ENCODE peak calls at places on chromosomes 4 and X, in five cellular contexts. One of them, this sample, is unnamed.
A peak's percentile ranks its signal among the peaks of the same experiment; 100 is the strongest.

GRCh38 chr4:74537459-74537858 is 92.5 kb downstream of the AREG start:
- DNase-seq in substantia nigra: no peak
- DNase-seq in ACHN: peak; percentile 40
- DNase-seq in NCI-H82: no peak
- DNase-seq in amygdala: no peak
- DNase-seq in this sample: no peak

GRCh38 chr4:86013623-86014022 is 346.2 kb downstream of the MAPK10 start:
- DNase-seq in NCI-H82: no peak
- DNase-seq in substantia nigra: no peak
- DNase-seq in ACHN: no peak
- DNase-seq in amygdala: no peak
- DNase-seq in this sample: no peak

GRCh38 chr4:70660106-70660505 is 6.2 kb downstream of the JCHAIN start:
- DNase-seq in substantia nigra: no peak
- DNase-seq in amygdala: no peak
- DNase-seq in ACHN: no peak
- DNase-seq in NCI-H82: no peak
- DNase-seq in this sample: no peak

GRCh38 chrX:71253253-71254091 is 468 bp downstream of the ZMYM3 start:
- DNase-seq in amygdala: no peak
- DNase-seq in ACHN: peak; percentile 34
- DNase-seq in NCI-H82: peak; percentile 76
- DNase-seq in substantia nigra: no peak
- DNase-seq in this sample: peak; percentile 4

GRCh38 chrX:103941201-103941975 is 21.0 kb upstream of the TMSB15B start:
- DNase-seq in substantia nigra: no peak
- DNase-seq in ACHN: peak; percentile 28
- DNase-seq in amygdala: no peak
- DNase-seq in NCI-H82: peak; percentile 49
- DNase-seq in this sample: no peak

GRCh38 chrX:10098235-10098819 is 58.4 kb upstream of the CLCN4 start:
- DNase-seq in ACHN: no peak
- DNase-seq in amygdala: no peak
- DNase-seq in substantia nigra: no peak
- DNase-seq in NCI-H82: no peak
- DNase-seq in this sample: no peak

GRCh38 chrX:2330910-2331309 is 169.9 kb downstream of the DHRSX start:
- DNase-seq in NCI-H82: no peak
- DNase-seq in amygdala: no peak
- DNase-seq in substantia nigra: no peak
- DNase-seq in ACHN: no peak
- DNase-seq in this sample: no peak

GRCh38 chrX:110086916-110087484 is 84.1 kb downstream of the TMEM164 start:
- DNase-seq in substantia nigra: no peak
- DNase-seq in ACHN: peak; percentile 70
- DNase-seq in amygdala: no peak
- DNase-seq in NCI-H82: peak; percentile 8
- DNase-seq in this sample: no peak

GRCh38 chrX:97009391-97009790 is 125.7 kb downstream of the RPA4 start:
- DNase-seq in NCI-H82: no peak
- DNase-seq in amygdala: no peak
- DNase-seq in ACHN: no peak
- DNase-seq in substantia nigra: no peak
- DNase-seq in this sample: no peak

GRCh38 chr4:59195867-59196266 is 2004.3 kb upstream of the ADGRL3 start:
- DNase-seq in NCI-H82: no peak
- DNase-seq in ACHN: no peak
- DNase-seq in substantia nigra: no peak
- DNase-seq in amygdala: no peak
- DNase-seq in this sample: no peak

GRCh38 chr4:98290511-98290910 is 29.3 kb downstream of the RAP1GDS1 start:
- DNase-seq in NCI-H82: no peak
- DNase-seq in ACHN: peak; percentile 19
- DNase-seq in amygdala: no peak
- DNase-seq in substantia nigra: no peak
- DNase-seq in this sample: no peak

GRCh38 chrX:72705111-72705510 is 9.0 kb downstream of the PHKA1 start:
- DNase-seq in NCI-H82: no peak
- DNase-seq in amygdala: no peak
- DNase-seq in ACHN: no peak
- DNase-seq in substantia nigra: no peak
- DNase-seq in this sample: no peak

GRCh38 chr4:186723207-186724047 is at the start of gene FAT1:
- DNase-seq in NCI-H82: no peak
- DNase-seq in ACHN: peak; percentile 71
- DNase-seq in substantia nigra: peak; percentile 17
- DNase-seq in amygdala: no peak
- DNase-seq in this sample: peak; percentile 29

GRCh38 chr4:10460313-10461047 is 3.3 kb upstream of the ZNF518B start:
- DNase-seq in NCI-H82: no peak
- DNase-seq in substantia nigra: no peak
- DNase-seq in ACHN: no peak
- DNase-seq in amygdala: no peak
- DNase-seq in this sample: no peak

GRCh38 chrX:17680732-17681413 is 56.4 kb upstream of the SCML1 start:
- DNase-seq in ACHN: no peak
- DNase-seq in amygdala: no peak
- DNase-seq in NCI-H82: no peak
- DNase-seq in substantia nigra: no peak
- DNase-seq in this sample: no peak

GRCh38 chr4:114601304-114602052 is 2.9 kb downstream of the UGT8 start:
- DNase-seq in amygdala: peak; percentile 1
- DNase-seq in NCI-H82: no peak
- DNase-seq in substantia nigra: no peak
- DNase-seq in ACHN: no peak
- DNase-seq in this sample: no peak

GRCh38 chrX:72121381-72121780 is 10.3 kb downstream of the RTL5 start:
- DNase-seq in NCI-H82: no peak
- DNase-seq in ACHN: peak; percentile 37
- DNase-seq in substantia nigra: no peak
- DNase-seq in amygdala: no peak
- DNase-seq in this sample: peak; percentile 4

GRCh38 chrX:134764202-134764785 is 106.0 kb upstream of the PLAC1 start:
- DNase-seq in amygdala: no peak
- DNase-seq in ACHN: peak; percentile 29
- DNase-seq in NCI-H82: peak; percentile 74
- DNase-seq in substantia nigra: no peak
- DNase-seq in this sample: no peak

GRCh38 chrX:85429066-85429465 is 49.6 kb upstream of the POF1B start:
- DNase-seq in amygdala: no peak
- DNase-seq in substantia nigra: no peak
- DNase-seq in NCI-H82: no peak
- DNase-seq in ACHN: no peak
- DNase-seq in this sample: no peak

GRCh38 chr4:24765331-24765990 is 29.9 kb upstream of the SOD3 start:
- DNase-seq in amygdala: no peak
- DNase-seq in ACHN: no peak
- DNase-seq in NCI-H82: peak; percentile 1
- DNase-seq in substantia nigra: no peak
- DNase-seq in this sample: no peak

GRCh38 chr4:38993683-38994082 is 38.5 kb downstream of the TMEM156 start:
- DNase-seq in substantia nigra: no peak
- DNase-seq in amygdala: no peak
- DNase-seq in ACHN: peak; percentile 9
- DNase-seq in NCI-H82: no peak
- DNase-seq in this sample: no peak

GRCh38 chrX:142036111-142036510 is 132.4 kb downstream of the MAGEC1 start:
- DNase-seq in ACHN: no peak
- DNase-seq in NCI-H82: no peak
- DNase-seq in amygdala: no peak
- DNase-seq in substantia nigra: no peak
- DNase-seq in this sample: no peak

GRCh38 chr4:96913437-96914075 is 1073.7 kb downstream of the PDHA2 start:
- DNase-seq in substantia nigra: no peak
- DNase-seq in NCI-H82: peak; percentile 65
- DNase-seq in ACHN: no peak
- DNase-seq in amygdala: no peak
- DNase-seq in this sample: no peak

GRCh38 chrX:69605521-69605920 is 10.4 kb upstream of the EDA start:
- DNase-seq in amygdala: no peak
- DNase-seq in ACHN: no peak
- DNase-seq in substantia nigra: no peak
- DNase-seq in NCI-H82: no peak
- DNase-seq in this sample: no peak

GRCh38 chr4:116055857-116056827 is 942.7 kb upstream of the NDST4 start:
- DNase-seq in ACHN: peak; percentile 32
- DNase-seq in substantia nigra: no peak
- DNase-seq in NCI-H82: peak; percentile 7
- DNase-seq in amygdala: no peak
- DNase-seq in this sample: no peak

GRCh38 chrX:69237228-69237627 is 72.0 kb upstream of the PJA1 start:
- DNase-seq in substantia nigra: no peak
- DNase-seq in ACHN: no peak
- DNase-seq in NCI-H82: no peak
- DNase-seq in amygdala: no peak
- DNase-seq in this sample: no peak

GRCh38 chr4:120873554-120873953 is 49.0 kb downstream of the PRDM5 start:
- DNase-seq in substantia nigra: no peak
- DNase-seq in amygdala: no peak
- DNase-seq in ACHN: no peak
- DNase-seq in NCI-H82: no peak
- DNase-seq in this sample: no peak

GRCh38 chr4:67931256-67931655 is 32.0 kb downstream of the TMPRSS11A start:
- DNase-seq in NCI-H82: no peak
- DNase-seq in substantia nigra: no peak
- DNase-seq in ACHN: no peak
- DNase-seq in amygdala: no peak
- DNase-seq in this sample: no peak

GRCh38 chr4:125838924-125839323 is 524.2 kb downstream of the FAT4 start:
- DNase-seq in NCI-H82: no peak
- DNase-seq in substantia nigra: no peak
- DNase-seq in amygdala: no peak
- DNase-seq in ACHN: no peak
- DNase-seq in this sample: no peak

GRCh38 chrX:48683411-48683982 is at the start of gene WAS:
- DNase-seq in ACHN: no peak
- DNase-seq in NCI-H82: no peak
- DNase-seq in amygdala: no peak
- DNase-seq in substantia nigra: no peak
- DNase-seq in this sample: no peak

GRCh38 chr4:134551348-134551747 is 349.8 kb upstream of the PABPC4L start:
- DNase-seq in substantia nigra: no peak
- DNase-seq in NCI-H82: no peak
- DNase-seq in amygdala: no peak
- DNase-seq in ACHN: no peak
- DNase-seq in this sample: no peak

GRCh38 chr4:4384837-4385236 is 2.1 kb upstream of the NSG1 start:
- DNase-seq in substantia nigra: no peak
- DNase-seq in amygdala: no peak
- DNase-seq in NCI-H82: peak; percentile 79
- DNase-seq in ACHN: peak; percentile 50
- DNase-seq in this sample: no peak

GRCh38 chr4:41865306-41865980 is 69.8 kb upstream of the TMEM33 start:
- DNase-seq in ACHN: no peak
- DNase-seq in substantia nigra: no peak
- DNase-seq in amygdala: no peak
- DNase-seq in NCI-H82: peak; percentile 94
- DNase-seq in this sample: no peak

GRCh38 chr4:2400841-2401609 is 17.4 kb downstream of the ZFYVE28 start:
- DNase-seq in ACHN: no peak
- DNase-seq in NCI-H82: peak; percentile 8
- DNase-seq in substantia nigra: no peak
- DNase-seq in amygdala: no peak
- DNase-seq in this sample: no peak

GRCh38 chr4:143587703-143588102 is 74.2 kb downstream of the SMARCA5 start:
- DNase-seq in ACHN: peak; percentile 4
- DNase-seq in amygdala: no peak
- DNase-seq in substantia nigra: no peak
- DNase-seq in NCI-H82: peak; percentile 38
- DNase-seq in this sample: no peak

This sample was measured in hypothalamus.